ENCODE peak calls at places on chromosomes 3 and 15, in five cellular contexts. Z is sigmoid colon, Y is cardiac fibroblast, A is fibroblast of the aortic adventitia, W is glutamatergic neuron. N is an unnamed sample.

GRCh38 chr3:156332304-156332703 is 211.9 kb downstream of the KCNAB1 start:
- DNase-seq in Y (no peak), W (no peak), Z (no peak), A (no peak), N (no peak)

GRCh38 chr3:140375002-140375401 is 302.9 kb upstream of the TRIM42 start:
- DNase-seq in Z (no peak), Y (no peak), A (no peak), W (no peak), N (no peak)

GRCh38 chr3:141710888-141711616 is 27.0 kb upstream of the RNF7 start:
- DNase-seq in Z (no peak), A (peak), W (no peak), Y (peak), N (no peak)

GRCh38 chr3:44981220-44981619 is 5.2 kb downstream of the EXOSC7 start:
- DNase-seq in Y (peak), Z (no peak), A (peak), W (no peak), N (no peak)

GRCh38 chr15:68400066-68400456 is 31.9 kb downstream of the ITGA11 start:
- DNase-seq in Y (peak), A (no peak), Z (no peak), W (no peak), N (no peak)

GRCh38 chr3:115018694-115019093 is 128.4 kb downstream of the ZBTB20 start:
- DNase-seq in Z (no peak), W (no peak), A (no peak), Y (no peak), N (no peak)

GRCh38 chr3:169666501-169667379 is 3.2 kb upstream of the MECOM start:
- DNase-seq in Z (peak), Y (no peak), A (no peak), W (no peak), N (peak)

GRCh38 chr3:183555541-183556081 is at the start of gene KLHL6:
- DNase-seq in A (no peak), Z (no peak), Y (peak), W (no peak), N (peak)

GRCh38 chr3:32818431-32819085 is 761 bp downstream of the TRIM71 start:
- DNase-seq in Y (no peak), Z (no peak), W (no peak), A (no peak), N (no peak)

GRCh38 chr3:54853573-54854404 is 74.1 kb downstream of the LRTM1 start:
- DNase-seq in A (peak), Z (peak), W (peak), Y (peak), N (peak)

GRCh38 chr3:124686028-124686670 is 44.1 kb upstream of the UMPS start:
- DNase-seq in A (no peak), Y (no peak), W (no peak), Z (no peak), N (no peak)

GRCh38 chr15:76996526-76997401 is 1.8 kb downstream of the PSTPIP1 start:
- DNase-seq in Z (peak), A (peak), Y (peak), W (peak), N (no peak)

GRCh38 chr3:172512363-172512762 is 10.9 kb downstream of the TNFSF10 start:
- DNase-seq in Y (peak), Z (peak), W (no peak), A (peak), N (no peak)

GRCh38 chr15:101615986-101616848 is 36.0 kb downstream of the TM2D3 start:
- DNase-seq in Y (peak), Z (peak), A (peak), W (peak), N (no peak)

GRCh38 chr3:150180349-150180748 is 209.7 kb upstream of the PFN2 start:
- DNase-seq in A (peak), Z (no peak), W (no peak), Y (peak), N (no peak)

GRCh38 chr3:129023909-129024308 is 22.8 kb downstream of the EFCC1 start:
- DNase-seq in Y (peak), W (no peak), A (no peak), Z (no peak), N (no peak)
- TF ChIP-seq CTCF in Y (peak), W (no peak), A (peak), Z (no peak), N (no peak)

DNA sequence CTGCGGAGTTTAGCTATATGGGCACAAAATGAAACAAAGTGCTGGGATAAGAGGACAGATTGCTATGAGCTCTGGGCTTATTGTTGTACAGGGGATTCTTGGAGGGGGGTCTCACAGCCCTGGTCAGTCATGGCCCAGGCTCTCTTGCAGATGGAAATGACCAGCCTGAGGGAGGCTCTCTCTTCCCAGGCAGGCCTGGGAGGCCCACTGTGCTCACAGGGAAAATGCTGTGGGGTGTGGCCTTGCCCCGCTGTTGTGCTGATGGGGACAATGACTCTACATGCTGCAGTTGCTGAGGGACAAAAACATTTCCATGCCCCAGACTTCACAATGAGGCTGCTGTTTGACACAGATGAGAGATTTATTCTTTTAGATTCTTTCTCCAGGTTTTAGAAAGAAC is 202.2 kb downstream of the KLF13 start:
- DNase-seq in W (no peak), Y (no peak), Z (no peak), A (no peak), N (no peak)
- TF ChIP-seq CTCF in W (no peak), Y (no peak), Z (no peak), A (no peak), N (no peak)

GRCh38 chr3:177358085-177358967 is 161.0 kb upstream of the TBL1XR1 start:
- DNase-seq in A (peak), Z (peak), W (peak), Y (peak), N (peak)

GRCh38 chr3:177359601-177360357 is 162.5 kb upstream of the TBL1XR1 start:
- DNase-seq in W (peak), A (peak), Y (peak), Z (peak), N (peak)

GRCh38 chr3:177358968-177359600 is 161.8 kb upstream of the TBL1XR1 start:
- DNase-seq in A (peak), Z (peak), Y (peak), W (peak), N (peak)

GRCh38 chr3:177356113-177356512 is 158.8 kb upstream of the TBL1XR1 start:
- DNase-seq in W (no peak), A (no peak), Z (no peak), Y (no peak), N (no peak)

DNA sequence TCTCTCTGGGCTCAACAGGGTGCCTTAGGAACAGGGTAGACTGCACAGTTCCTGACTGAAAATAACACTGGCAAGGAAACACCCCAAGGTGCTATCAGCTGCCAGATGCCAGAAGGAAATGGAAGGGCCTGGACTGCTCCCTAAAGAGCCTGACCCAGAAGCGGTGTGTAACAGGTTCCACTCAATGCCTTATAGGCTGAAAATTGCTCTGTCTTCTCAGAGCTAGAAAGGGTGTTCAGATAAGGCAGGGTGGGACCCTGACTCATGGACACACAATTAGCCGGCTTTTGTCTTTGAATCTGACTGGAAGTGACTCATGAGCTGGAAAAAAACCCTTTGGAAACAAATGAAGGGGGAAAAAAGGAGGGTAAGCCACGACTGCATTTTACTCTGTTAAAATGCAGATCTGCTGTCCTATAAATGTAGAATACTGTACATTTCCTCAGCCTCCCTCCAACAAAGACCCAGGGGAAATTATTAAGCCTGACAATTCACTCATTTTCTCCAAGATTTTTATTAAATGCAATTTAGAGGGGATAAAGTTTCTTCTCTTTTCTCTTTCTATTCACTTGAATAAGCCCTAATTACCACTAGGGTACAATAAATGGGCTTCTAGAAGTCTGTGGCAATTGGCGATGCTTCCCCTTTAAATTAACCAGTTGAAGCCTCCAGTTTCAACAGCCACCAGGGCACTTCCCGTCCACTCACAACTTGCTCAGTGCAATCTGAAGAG is 160.2 kb upstream of the TBL1XR1 start:
- DNase-seq in A (peak), Z (no peak), Y (peak), W (peak), N (peak)
- TF ChIP-seq CTCF in A (peak), Z (no peak), Y (no peak), W (no peak), N (no peak)

DNA sequence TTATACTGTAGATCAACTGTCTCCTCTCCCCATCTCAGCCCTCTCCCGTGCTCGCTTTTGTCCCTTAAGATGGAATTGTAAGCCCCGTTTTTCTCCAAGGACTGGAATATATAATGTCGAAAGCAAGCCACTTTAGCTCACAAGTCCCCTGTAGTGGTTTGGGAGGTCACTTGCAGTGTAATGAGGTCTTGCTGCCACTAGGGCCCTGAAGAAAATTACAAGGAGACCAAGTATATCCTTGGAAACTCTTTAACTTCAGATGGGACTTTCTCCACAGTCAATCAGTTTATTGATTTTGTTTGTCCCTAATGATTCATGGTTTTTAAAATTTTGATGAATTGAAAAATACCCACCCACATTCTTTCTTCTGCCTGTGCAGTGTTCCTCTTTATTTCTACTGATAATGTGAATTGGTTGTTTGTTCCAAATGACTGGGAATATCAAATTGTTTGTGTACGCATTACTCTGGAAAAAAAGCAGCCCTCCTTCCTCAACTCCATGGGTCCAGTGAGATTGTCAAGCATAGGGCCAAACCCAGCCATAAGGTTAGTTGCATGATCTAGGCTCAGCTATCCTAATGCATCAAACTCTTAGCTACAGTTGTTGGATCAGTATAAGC is 294.8 kb downstream of the MCTP2 start:
- DNase-seq in A (no peak), W (no peak), Y (no peak), Z (no peak), N (no peak)
- TF ChIP-seq CTCF in A (no peak), W (peak), Y (peak), Z (no peak), N (peak)

DNA sequence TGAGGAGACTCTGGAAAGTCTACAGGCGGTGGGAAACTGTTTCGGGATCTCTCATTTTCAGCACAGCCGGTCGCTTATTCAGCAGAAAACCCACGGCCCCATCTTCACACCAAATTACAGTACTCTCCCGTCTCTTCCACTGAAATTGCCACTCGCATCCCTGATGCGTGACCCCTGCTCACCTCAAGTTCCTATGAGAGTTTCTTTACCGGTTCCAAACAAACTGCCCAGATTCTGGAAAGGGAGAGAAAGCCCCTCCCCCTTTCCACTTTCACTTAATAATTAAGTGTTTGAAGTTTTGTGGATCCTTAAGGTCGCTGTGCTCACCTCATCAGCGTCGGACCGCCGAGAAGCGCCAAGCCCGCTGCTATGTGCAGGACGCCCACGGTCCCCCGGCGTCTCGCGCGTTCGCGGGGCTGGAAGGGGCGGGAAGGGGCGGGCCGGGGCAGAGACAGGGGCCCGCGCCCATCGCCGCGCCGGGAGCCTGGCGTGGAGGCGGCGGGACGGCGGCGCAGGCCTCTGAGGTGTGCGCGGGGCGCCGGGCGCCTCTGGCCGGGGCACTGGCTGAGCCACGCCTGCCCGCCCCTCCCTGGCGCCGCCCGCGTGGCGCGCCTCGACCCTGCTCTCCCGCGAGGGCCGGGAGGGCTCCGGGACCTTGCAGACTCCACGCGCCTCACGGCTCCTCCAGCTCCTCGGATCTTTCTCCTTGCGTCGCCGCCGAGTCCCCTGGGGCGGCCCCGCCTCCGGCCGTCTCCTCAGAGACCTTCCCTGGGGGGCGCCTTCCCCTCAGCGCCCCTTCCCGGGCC is at the start of gene GPR156:
- DNase-seq in A (no peak), W (peak), Y (peak), Z (no peak), N (peak)
- TF ChIP-seq CTCF in A (no peak), W (no peak), Y (no peak), Z (no peak), N (no peak)

GRCh38 chr15:92970656-92971055 is 70.5 kb downstream of the CHD2 start:
- DNase-seq in W (no peak), Z (no peak), A (peak), Y (peak), N (no peak)

GRCh38 chr15:92974183-92974915 is 74.2 kb downstream of the CHD2 start:
- DNase-seq in A (no peak), Z (no peak), Y (no peak), W (no peak), N (no peak)

GRCh38 chr15:92971081-92971480 is 71.0 kb downstream of the CHD2 start:
- DNase-seq in A (no peak), Y (no peak), W (no peak), Z (no peak), N (no peak)

GRCh38 chr15:92963794-92964193 is 63.7 kb downstream of the CHD2 start:
- DNase-seq in Z (no peak), Y (no peak), A (no peak), W (no peak), N (no peak)

DNA sequence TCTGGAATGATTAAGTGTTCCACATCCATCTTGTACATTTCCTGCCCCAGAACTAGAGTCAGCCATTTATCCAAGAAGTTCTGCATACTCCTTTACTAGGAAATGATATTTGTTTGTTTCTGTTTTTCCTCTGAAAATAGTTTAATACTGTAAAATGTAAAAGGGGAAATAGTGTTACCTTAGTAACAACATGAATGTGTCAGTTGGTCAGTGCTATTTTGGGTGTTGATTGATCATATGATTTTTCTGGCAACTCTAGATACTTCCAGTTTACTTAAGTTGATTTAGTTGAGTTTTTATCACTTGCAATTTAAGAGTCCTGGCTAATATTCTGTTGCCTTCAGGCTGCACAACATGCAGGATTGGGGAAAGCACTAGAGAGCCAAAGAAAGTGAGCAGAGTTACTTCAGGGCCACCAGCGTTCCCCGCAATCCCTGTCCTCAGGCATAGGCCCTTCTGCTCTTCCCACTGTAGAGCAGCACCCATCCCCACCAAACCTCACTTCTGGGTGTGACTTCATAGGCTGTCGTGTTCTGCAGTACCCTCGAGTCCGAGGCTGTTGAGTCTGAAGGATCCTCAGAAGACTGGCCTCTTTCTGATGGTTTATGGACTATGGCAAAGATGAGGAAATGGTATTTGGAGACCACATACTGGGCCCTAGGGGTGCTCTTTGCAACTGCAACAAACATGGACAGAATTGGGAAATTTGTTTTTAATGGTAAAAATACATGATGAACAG is 69.0 kb downstream of the CHD2 start:
- DNase-seq in A (peak), Z (no peak), W (no peak), Y (no peak), N (no peak)
- TF ChIP-seq CTCF in A (peak), Z (no peak), W (no peak), Y (peak), N (no peak)

GRCh38 chr3:143328459-143328858 is 208.9 kb downstream of the CHST2 start:
- DNase-seq in Z (no peak), Y (no peak), A (no peak), W (no peak), N (no peak)
- TF ChIP-seq CTCF in Z (no peak), Y (peak), A (no peak), W (peak), N (no peak)

N was measured in GM13977.